ENCODE peak calls at places on chromosomes 2 and 18, in nine cellular contexts. G is AG04449, B is GM13976, H is neural progenitor cell, W is cardiac fibroblast, I is fibroblast of the aortic adventitia, V is B cell, S is cardiac muscle cell, P is IMR-90. F is an unnamed sample.

GRCh38 chr2:185990861-185991525 is 252.4 kb downstream of the FSIP2 start:
- DNase-seq in G (no peak), S (no peak), P (peak; percentile 1), V (no peak), H (no peak), I (no peak), W (no peak), B (no peak), F (no peak)

GRCh38 chr18:79924814-79925655 is 26.4 kb downstream of the SLC66A2 start:
- DNase-seq in H (no peak), I (no peak), B (no peak), S (no peak), G (no peak), V (no peak), W (no peak), P (no peak), F (no peak)

GRCh38 chr2:127066942-127067341 is 40.0 kb downstream of the BIN1 start:
- DNase-seq in B (no peak), I (peak; percentile 96), V (no peak), P (peak; percentile 23), S (no peak), G (no peak), W (peak; percentile 83), H (no peak), F (no peak)

GRCh38 chr2:167134381-167135072 is 246.2 kb downstream of the XIRP2 start:
- DNase-seq in V (no peak), B (no peak), G (peak; percentile 52), S (no peak), P (peak; percentile 93), I (peak; percentile 63), W (peak; percentile 90), H (no peak), F (no peak)

GRCh38 chr2:217800433-217801114 is 202.2 kb downstream of the TNS1 start:
- DNase-seq in H (no peak), V (no peak), S (no peak), I (no peak), G (no peak), W (no peak), P (no peak), B (no peak), F (no peak)

GRCh38 chr2:202034249-202035088 is 814 bp downstream of the FZD7 start:
- DNase-seq in I (peak; percentile 50), G (no peak), W (peak; percentile 28), P (no peak), B (peak; percentile 49), S (peak; percentile 69), V (peak; percentile 55), H (peak; percentile 65), F (peak; percentile 30)

GRCh38 chr2:196718796-196719564 is 79.5 kb downstream of the CCDC150 start:
- DNase-seq in G (no peak), B (no peak), V (no peak), W (peak; percentile 60), H (peak; percentile 53), P (peak; percentile 75), S (peak; percentile 52), I (peak; percentile 90), F (no peak)

GRCh38 chr2:204380141-204380881 is 165.0 kb upstream of the PARD3B start:
- DNase-seq in H (no peak), W (no peak), S (no peak), V (no peak), B (no peak), P (no peak), I (no peak), G (no peak), F (no peak)

GRCh38 chr2:162929571-162929970 is 91.0 kb upstream of the KCNH7 start:
- DNase-seq in G (no peak), B (no peak), I (no peak), W (peak; percentile 49), V (no peak), S (no peak), P (no peak), H (no peak), F (no peak)

GRCh38 chr2:216765810-216766259 is 70.5 kb upstream of the IGFBP5 start:
- DNase-seq in B (no peak), H (peak; percentile 93), P (no peak), S (peak; percentile 69), W (peak; percentile 38), G (no peak), V (no peak), I (no peak), F (peak; percentile 80)

GRCh38 chr2:237615631-237616249 is 11.6 kb upstream of the LRRFIP1 start:
- DNase-seq in W (no peak), V (no peak), G (no peak), B (no peak), S (no peak), P (no peak), I (no peak), H (no peak), F (no peak)

GRCh38 chr2:65228249-65228750 is 669 bp downstream of the ACTR2 start:
- DNase-seq in S (no peak), V (peak; percentile 77), H (no peak), W (peak; percentile 62), B (peak; percentile 63), I (peak; percentile 60), G (no peak), P (peak; percentile 39), F (no peak)

GRCh38 chr18:58451972-58452334 is 176.9 kb downstream of the ALPK2 start:
- DNase-seq in V (no peak), W (no peak), P (no peak), G (no peak), B (no peak), I (no peak), H (no peak), S (no peak), F (no peak)

GRCh38 chr18:58451115-58451971 is 177.5 kb downstream of the ALPK2 start:
- DNase-seq in P (no peak), H (no peak), I (no peak), G (no peak), S (no peak), B (no peak), W (no peak), V (no peak), F (no peak)

GRCh38 chr18:58453913-58454317 is 175.0 kb downstream of the ALPK2 start:
- DNase-seq in B (no peak), W (no peak), S (no peak), V (no peak), H (no peak), P (no peak), I (no peak), G (no peak), F (no peak)

GRCh38 chr18:58453167-58453804 is 175.6 kb downstream of the ALPK2 start:
- DNase-seq in I (no peak), G (no peak), W (no peak), P (no peak), V (no peak), H (no peak), B (no peak), S (no peak), F (no peak)

GRCh38 chr18:58452392-58453166 is 176.3 kb downstream of the ALPK2 start:
- DNase-seq in H (no peak), V (no peak), S (no peak), G (no peak), B (no peak), I (no peak), W (no peak), P (no peak), F (no peak)
- TF ChIP-seq CTCF in H (no peak), V (no peak), S (no peak), G (no peak), B (no peak), I (no peak), W (no peak), P (no peak), F (no peak)

GRCh38 chr2:31151501-31151900 is 13.3 kb upstream of the GALNT14 start:
- DNase-seq in S (peak; percentile 15), P (no peak), B (no peak), H (no peak), I (no peak), V (no peak), G (no peak), W (no peak), F (no peak)
- TF ChIP-seq CTCF in S (no peak), P (peak; percentile 4), B (no peak), H (no peak), I (peak; percentile 3), V (no peak), G (no peak), W (no peak), F (no peak)

GRCh38 chr2:231685349-231686191 is 22.8 kb upstream of the PTMA start:
- DNase-seq in B (no peak), V (no peak), S (no peak), G (no peak), I (no peak), W (no peak), H (peak; percentile 62), P (no peak), F (no peak)
- TF ChIP-seq CTCF in B (no peak), V (peak; percentile 28), S (peak; percentile 21), G (peak; percentile 1), I (no peak), W (peak; percentile 36), H (peak; percentile 48), P (no peak), F (peak; percentile 31)

GRCh38 chr2:239028253-239028619 is 180.4 kb downstream of the TWIST2 start:
- DNase-seq in S (no peak), H (no peak), B (no peak), P (no peak), V (no peak), W (no peak), G (no peak), I (no peak), F (no peak)

GRCh38 chr2:239025951-239026461 is 178.1 kb downstream of the TWIST2 start:
- DNase-seq in B (no peak), V (no peak), S (no peak), W (no peak), H (no peak), G (no peak), P (no peak), I (peak; percentile 26), F (no peak)

GRCh38 chr2:239025081-239025801 is 177.4 kb downstream of the TWIST2 start:
- DNase-seq in I (peak; percentile 88), W (peak; percentile 67), H (no peak), G (peak; percentile 9), P (peak; percentile 37), S (no peak), V (no peak), B (no peak), F (no peak)

GRCh38 chr2:239027431-239028252 is 179.8 kb downstream of the TWIST2 start:
- DNase-seq in P (no peak), I (no peak), G (no peak), V (no peak), S (no peak), W (no peak), H (no peak), B (no peak), F (no peak)

DNA sequence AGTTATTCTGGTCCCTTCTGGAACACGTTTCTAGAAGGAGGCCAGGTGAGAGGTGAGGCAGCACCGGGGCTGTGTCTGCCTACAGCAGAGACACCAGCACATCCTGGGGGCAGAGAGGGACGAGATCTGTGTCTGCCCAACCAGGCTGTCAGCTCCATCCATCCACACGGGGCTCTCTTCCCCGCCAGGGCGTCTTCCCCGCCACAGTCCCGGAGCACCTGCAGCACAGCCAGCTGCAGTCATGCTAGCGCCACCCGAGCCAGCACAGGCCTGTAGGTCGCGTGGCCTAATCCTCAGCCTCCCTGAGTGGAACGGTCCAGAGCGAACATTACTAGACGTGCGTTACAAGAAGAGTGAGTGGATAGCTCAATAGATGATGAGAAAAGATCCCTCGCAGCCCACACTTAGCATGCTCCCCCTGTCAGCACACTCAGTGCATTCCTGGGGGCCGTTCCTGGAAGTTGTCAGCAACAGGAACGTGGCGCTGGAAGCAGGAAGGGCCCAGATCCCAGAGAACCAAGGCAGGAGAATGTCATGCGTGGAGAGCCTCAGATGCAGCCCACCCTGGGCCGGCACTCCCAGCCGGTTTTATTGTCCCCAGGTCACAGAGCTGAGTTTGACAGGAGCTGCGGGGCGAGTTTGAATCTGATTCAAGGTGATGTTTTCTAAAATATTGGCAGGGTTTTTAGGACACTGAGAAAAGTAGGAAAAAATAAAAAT is 179.0 kb downstream of the TWIST2 start:
- DNase-seq in S (no peak), B (no peak), I (no peak), H (peak; percentile 62), P (no peak), G (no peak), V (no peak), W (no peak), F (no peak)
- TF ChIP-seq CTCF in S (no peak), B (no peak), I (no peak), H (no peak), P (no peak), G (no peak), V (no peak), W (no peak), F (no peak)

F was measured in neural crest cell.